ENCODE peak calls at places on chromosome 16, in ten cellular contexts. F is left ventricle myocardium inferior; Y is HFF-Myc; G is neural progenitor cell; X is tibial artery; I is fibroblast of the aortic adventitia; Q is astrocyte of the spinal cord; O is CD8-positive, alpha-beta T cell; T is lower leg skin; J is testis. V is an unnamed sample.

GRCh38 chr16:8959921-8960787 is 3.6 kb downstream of the USP7 start:
- DNase-seq in F (no peak), Y (no peak), G (peak), X (peak), I (peak), Q (no peak), O (no peak), T (no peak), J (peak), V (no peak)

GRCh38 chr16:19291459-19291858 is 5.9 kb downstream of the CLEC19A start:
- DNase-seq in F (no peak), Y (no peak), G (peak), X (no peak), I (peak), Q (no peak), O (no peak), T (no peak), J (no peak), V (no peak)

GRCh38 chr16:21150375-21151001 is at the start of gene DNAH3:
- DNase-seq in F (no peak), Y (no peak), G (no peak), X (no peak), I (no peak), Q (no peak), O (no peak), T (no peak), J (no peak), V (no peak)

GRCh38 chr16:55000595-55000994 is 69.9 kb downstream of the IRX5 start:
- DNase-seq in F (no peak), Y (no peak), G (no peak), X (no peak), I (peak), Q (peak), O (no peak), T (no peak), J (no peak), V (no peak)

GRCh38 chr16:82972520-82972919 is 345.8 kb downstream of the CDH13 start:
- DNase-seq in F (no peak), Y (no peak), G (no peak), X (no peak), I (no peak), Q (no peak), O (no peak), T (no peak), J (no peak), V (no peak)

GRCh38 chr16:87457051-87457611 is 35.7 kb downstream of the ZCCHC14 start:
- DNase-seq in F (no peak), Y (no peak), G (no peak), X (no peak), I (peak), Q (no peak), O (no peak), T (no peak), J (no peak), V (no peak)

GRCh38 chr16:84117482-84117843 is 721 bp upstream of the MBTPS1 start:
- DNase-seq in F (no peak), Y (no peak), G (peak), X (no peak), I (no peak), Q (peak), O (no peak), T (no peak), J (peak), V (no peak)

GRCh38 chr16:69476920-69477418 is 52.5 kb downstream of the CYB5B start:
- DNase-seq in F (no peak), Y (peak), G (no peak), X (no peak), I (peak), Q (peak), O (no peak), T (no peak), J (no peak), V (no peak)

GRCh38 chr16:77890075-77890474 is 101.7 kb downstream of the VAT1L start:
- DNase-seq in F (no peak), Y (no peak), G (no peak), X (no peak), I (no peak), Q (no peak), O (no peak), T (no peak), J (no peak), V (no peak)

GRCh38 chr16:77881355-77882003 is 93.1 kb downstream of the VAT1L start:
- DNase-seq in F (no peak), Y (no peak), G (no peak), X (no peak), I (no peak), Q (no peak), O (no peak), T (no peak), J (no peak), V (no peak)

GRCh38 chr16:77882359-77882758 is 94.0 kb downstream of the VAT1L start:
- DNase-seq in F (no peak), Y (no peak), G (no peak), X (no peak), I (peak), Q (no peak), O (no peak), T (no peak), J (no peak), V (no peak)

GRCh38 chr16:77888786-77889185 is 100.4 kb downstream of the VAT1L start:
- DNase-seq in F (no peak), Y (no peak), G (no peak), X (no peak), I (no peak), Q (no peak), O (no peak), T (no peak), J (no peak), V (no peak)

GRCh38 chr16:77885596-77886295 is 97.4 kb downstream of the VAT1L start:
- DNase-seq in F (no peak), Y (no peak), G (no peak), X (no peak), I (peak), Q (peak), O (no peak), T (no peak), J (no peak), V (no peak)
- TF ChIP-seq CTCF in F (no peak), Y (no peak), G (no peak), X (no peak), I (no peak), Q (no peak), O (no peak), T (no peak), J (no peak), V (no peak)

GRCh38 chr16:725463-726187 is 618 bp downstream of the CCDC78 start:
- DNase-seq in F (no peak), Y (no peak), G (no peak), X (no peak), I (no peak), Q (no peak), O (no peak), T (no peak), J (no peak), V (no peak)

GRCh38 chr16:726188-726437 is 130 bp downstream of the CCDC78 start:
- DNase-seq in F (no peak), Y (no peak), G (peak), X (no peak), I (no peak), Q (no peak), O (no peak), T (no peak), J (no peak), V (no peak)

GRCh38 chr16:727291-727977 is 528 bp downstream of the HAGHL start:
- DNase-seq in F (no peak), Y (no peak), G (peak), X (no peak), I (no peak), Q (no peak), O (peak), T (no peak), J (no peak), V (no peak)

GRCh38 chr16:728131-728889 is 1.4 kb downstream of the HAGHL start:
- DNase-seq in F (peak), Y (no peak), G (peak), X (no peak), I (peak), Q (peak), O (peak), T (peak), J (peak), V (no peak)

DNA sequence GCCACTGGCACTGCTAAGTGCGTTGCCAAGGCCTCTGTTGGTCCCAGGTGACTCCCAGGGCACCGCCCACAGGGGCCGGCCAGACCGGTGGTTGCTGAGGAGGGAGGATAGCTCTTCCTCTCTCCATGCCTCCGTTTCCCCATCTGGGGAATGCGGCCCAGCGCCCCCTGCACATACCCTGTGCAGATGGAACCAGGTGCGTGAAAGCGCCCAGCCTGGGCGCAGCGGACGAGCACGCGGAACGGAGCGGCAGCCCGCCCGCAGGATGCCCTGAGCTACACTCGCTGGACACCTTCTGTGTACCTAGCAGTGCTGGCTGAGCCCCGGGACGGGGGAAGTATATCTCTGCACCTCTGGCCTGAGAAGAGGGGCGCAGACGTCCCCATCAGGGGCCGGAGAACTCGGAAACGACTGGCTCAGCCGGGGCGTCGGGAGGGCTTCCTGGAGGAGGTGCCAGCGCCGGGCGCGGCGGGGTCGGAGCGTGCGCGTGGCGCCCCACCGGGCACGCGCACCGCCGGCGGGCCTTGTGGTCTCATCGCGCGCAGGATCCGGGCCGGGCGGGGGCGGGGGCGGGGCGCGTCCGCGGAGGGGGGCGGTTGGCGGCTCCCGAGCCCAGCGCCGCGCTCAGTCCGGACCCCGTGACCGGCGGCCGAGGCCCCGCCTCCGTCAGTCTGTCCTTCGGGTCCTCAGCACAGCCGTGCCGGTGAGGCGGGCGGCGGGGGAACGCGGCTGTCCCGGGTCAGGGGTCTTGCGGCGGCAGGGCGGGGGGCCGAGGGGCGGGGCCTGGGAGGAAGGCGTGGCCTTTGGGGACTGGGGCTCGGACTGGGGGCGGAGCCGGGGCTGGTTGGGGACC is at the start of the genes CCDC78 and HAGHL:
- DNase-seq in F (peak), Y (no peak), G (peak), X (no peak), I (no peak), Q (peak), O (peak), T (no peak), J (peak), V (no peak)
- TF ChIP-seq CTCF in F (no peak), Y (no peak), G (no peak), X (no peak), I (no peak), Q (no peak), O (no peak), T (no peak), J (no peak), V (no peak)

DNA sequence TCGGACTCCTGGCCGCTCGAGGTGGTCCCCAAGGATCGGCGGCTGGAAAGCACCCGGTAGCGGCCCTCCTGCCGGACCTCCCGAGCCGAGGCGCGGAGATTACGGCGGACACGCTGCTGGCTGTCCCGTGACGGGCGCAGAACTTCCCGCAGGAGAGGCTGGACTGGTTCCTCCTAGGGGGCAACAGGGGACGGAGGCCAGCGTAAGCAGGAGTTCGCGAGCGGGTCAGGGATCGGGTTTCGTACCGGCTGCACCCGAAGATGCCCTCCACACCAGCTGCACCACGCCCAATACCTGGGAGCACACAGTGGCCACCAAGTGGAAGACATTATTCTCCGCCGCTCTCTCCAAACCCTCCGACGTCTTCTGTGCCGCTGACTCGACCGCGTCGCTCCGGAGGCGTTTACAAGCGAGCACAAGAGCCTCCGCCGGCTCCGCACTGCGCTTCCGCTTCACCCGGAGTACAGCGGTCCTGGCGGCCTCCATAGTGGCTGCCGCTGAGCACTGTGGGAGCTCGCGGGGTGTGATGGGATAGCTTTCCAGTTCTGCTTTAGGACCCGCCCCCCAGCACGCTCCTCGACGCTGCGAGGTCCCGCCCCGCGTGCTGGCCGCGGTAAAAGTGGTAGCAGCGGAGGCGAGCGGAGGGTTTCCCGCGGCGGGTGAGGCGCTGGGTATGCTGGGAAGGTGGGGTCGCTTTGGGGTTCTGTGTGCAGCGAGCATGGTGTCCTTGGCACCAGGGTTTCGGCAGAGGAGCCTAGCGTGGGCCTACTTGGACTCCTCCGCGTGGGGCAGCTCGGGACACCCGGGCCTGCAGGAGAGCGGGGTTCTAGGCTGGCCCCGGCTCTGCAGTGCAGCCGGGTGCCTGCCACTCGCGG is at the start of the genes PRMT7 and SLC7A6OS:
- DNase-seq in F (peak), Y (peak), G (peak), X (peak), I (peak), Q (peak), O (peak), T (peak), J (peak), V (peak)
- TF ChIP-seq CTCF in F (peak), Y (no peak), G (no peak), X (peak), I (no peak), Q (peak), O (peak), T (no peak), J (peak), V (no peak)

GRCh38 chr16:7090628-7091115 is 242.0 kb upstream of the RBFOX1 start:
- DNase-seq in F (no peak), Y (no peak), G (peak), X (no peak), I (no peak), Q (no peak), O (no peak), T (no peak), J (no peak), V (no peak)

GRCh38 chr16:7083086-7083485 is 249.6 kb upstream of the RBFOX1 start:
- DNase-seq in F (no peak), Y (no peak), G (no peak), X (no peak), I (no peak), Q (no peak), O (no peak), T (no peak), J (no peak), V (no peak)

GRCh38 chr16:7085776-7086175 is 246.9 kb upstream of the RBFOX1 start:
- DNase-seq in F (no peak), Y (no peak), G (no peak), X (no peak), I (no peak), Q (no peak), O (no peak), T (no peak), J (no peak), V (no peak)

GRCh38 chr16:7086842-7087616 is 245.6 kb upstream of the RBFOX1 start:
- DNase-seq in F (peak), Y (no peak), G (peak), X (no peak), I (no peak), Q (no peak), O (no peak), T (no peak), J (peak), V (peak)
- TF ChIP-seq CTCF in F (peak), Y (no peak), G (peak), X (no peak), I (no peak), Q (no peak), O (no peak), T (no peak), J (no peak), V (peak)

GRCh38 chr16:67101301-67101675 is 8.5 kb upstream of the PHAF1 start:
- DNase-seq in F (no peak), Y (no peak), G (no peak), X (no peak), I (no peak), Q (peak), O (no peak), T (no peak), J (no peak), V (no peak)
- TF ChIP-seq CTCF in F (no peak), Y (no peak), G (no peak), X (no peak), I (no peak), Q (no peak), O (no peak), T (no peak), J (no peak), V (no peak)

GRCh38 chr16:47061204-47061603 is 82.5 kb downstream of the NETO2 start:
- DNase-seq in F (no peak), Y (no peak), G (peak), X (peak), I (no peak), Q (no peak), O (no peak), T (no peak), J (no peak), V (no peak)
- TF ChIP-seq CTCF in F (no peak), Y (no peak), G (no peak), X (no peak), I (no peak), Q (no peak), O (no peak), T (no peak), J (no peak), V (no peak)